ENCODE peak calls at places on chromosomes 16 and 17, in seven cellular contexts. X, V, Y, P, S, K and R are unnamed samples.

GRCh38 chr16:48535831-48536599 is 74.0 kb downstream of the N4BP1 start:
- DNase-seq in X (no peak), V (no peak), Y (no peak), P (peak; percentile 53), S (peak; percentile 26), K (no peak), R (peak; percentile 77)

GRCh38 chr16:83458612-83459011 is 349.2 kb upstream of the HSBP1 start:
- DNase-seq in X (no peak), V (no peak), Y (no peak), P (no peak), S (peak; percentile 70), K (no peak), R (peak; percentile 65)

GRCh38 chr16:85911531-85911930 is 12.6 kb downstream of the IRF8 start:
- DNase-seq in X (no peak), V (no peak), Y (no peak), P (no peak), S (no peak), K (peak; percentile 48), R (no peak)

GRCh38 chr17:74442670-74443515 is 11.0 kb downstream of the GPRC5C start:
- DNase-seq in X (no peak), V (peak; percentile 72), Y (no peak), P (peak; percentile 94), S (no peak), K (peak; percentile 90), R (peak; percentile 78)

GRCh38 chr17:82528484-82529265 is 9.1 kb downstream of the FOXK2 start:
- DNase-seq in X (no peak), V (peak; percentile 81), Y (no peak), P (peak; percentile 58), S (peak; percentile 32), K (peak; percentile 64), R (peak; percentile 78)

GRCh38 chr17:3892095-3892998 is 506 bp downstream of the CAMKK1 start:
- DNase-seq in X (peak; percentile 63), V (peak; percentile 78), Y (peak; percentile 66), P (peak; percentile 81), S (peak; percentile 70), K (peak; percentile 77), R (peak; percentile 24)

GRCh38 chr17:8894189-8894611 is 26.7 kb upstream of the PIK3R6 start:
- DNase-seq in X (no peak), V (no peak), Y (no peak), P (no peak), S (no peak), K (no peak), R (no peak)

GRCh38 chr17:83078378-83079339 is 750 bp upstream of the METRNL start:
- DNase-seq in X (no peak), V (no peak), Y (no peak), P (peak; percentile 49), S (no peak), K (no peak), R (no peak)

GRCh38 chr16:12719972-12720371 is 83.7 kb downstream of the CPPED1 start:
- DNase-seq in X (no peak), V (no peak), Y (no peak), P (no peak), S (no peak), K (no peak), R (no peak)

GRCh38 chr16:47979783-47980182 is 176.0 kb downstream of the ABCC12 start:
- DNase-seq in X (no peak), V (no peak), Y (no peak), P (no peak), S (no peak), K (no peak), R (no peak)

GRCh38 chr17:15194859-15195277 is 70.3 kb downstream of the PMP22 start:
- DNase-seq in X (no peak), V (no peak), Y (no peak), P (no peak), S (peak; percentile 9), K (no peak), R (no peak)

GRCh38 chr16:84617068-84617630 is 729 bp downstream of the COTL1 start:
- DNase-seq in X (no peak), V (no peak), Y (no peak), P (no peak), S (no peak), K (peak; percentile 72), R (no peak)

GRCh38 chr16:80441935-80442334 is 98.9 kb upstream of the DYNLRB2 start:
- DNase-seq in X (no peak), V (no peak), Y (no peak), P (no peak), S (no peak), K (no peak), R (no peak)

GRCh38 chr17:11639736-11640510 is 41.7 kb downstream of the DNAH9 start:
- DNase-seq in X (no peak), V (no peak), Y (no peak), P (no peak), S (no peak), K (no peak), R (no peak)

GRCh38 chr17:45222273-45222993 is 748 bp downstream of the FMNL1 start:
- DNase-seq in X (peak; percentile 61), V (peak; percentile 69), Y (no peak), P (peak; percentile 24), S (no peak), K (no peak), R (no peak)

GRCh38 chr17:39014044-39014794 is 47.0 kb upstream of the FBXO47 start:
- DNase-seq in X (no peak), V (no peak), Y (no peak), P (no peak), S (peak; percentile 73), K (no peak), R (peak; percentile 44)

GRCh38 chr16:1929105-1929504 is 10.9 kb upstream of the HS3ST6 start:
- DNase-seq in X (no peak), V (no peak), Y (no peak), P (peak; percentile 41), S (no peak), K (no peak), R (no peak)

GRCh38 chr16:360698-361336 is 8.3 kb upstream of the AXIN1 start:
- DNase-seq in X (no peak), V (no peak), Y (no peak), P (no peak), S (no peak), K (no peak), R (no peak)

GRCh38 chr16:363110-364090 is 6.9 kb downstream of the MRPL28 start:
- DNase-seq in X (no peak), V (peak; percentile 66), Y (no peak), P (no peak), S (no peak), K (no peak), R (no peak)

GRCh38 chr16:359871-360697 is 7.6 kb upstream of the AXIN1 start:
- DNase-seq in X (no peak), V (no peak), Y (no peak), P (no peak), S (no peak), K (no peak), R (no peak)

GRCh38 chr16:361872-362701 is 8.3 kb downstream of the MRPL28 start:
- DNase-seq in X (peak; percentile 64), V (no peak), Y (no peak), P (peak; percentile 84), S (peak; percentile 63), K (peak; percentile 87), R (peak; percentile 61)

DNA sequence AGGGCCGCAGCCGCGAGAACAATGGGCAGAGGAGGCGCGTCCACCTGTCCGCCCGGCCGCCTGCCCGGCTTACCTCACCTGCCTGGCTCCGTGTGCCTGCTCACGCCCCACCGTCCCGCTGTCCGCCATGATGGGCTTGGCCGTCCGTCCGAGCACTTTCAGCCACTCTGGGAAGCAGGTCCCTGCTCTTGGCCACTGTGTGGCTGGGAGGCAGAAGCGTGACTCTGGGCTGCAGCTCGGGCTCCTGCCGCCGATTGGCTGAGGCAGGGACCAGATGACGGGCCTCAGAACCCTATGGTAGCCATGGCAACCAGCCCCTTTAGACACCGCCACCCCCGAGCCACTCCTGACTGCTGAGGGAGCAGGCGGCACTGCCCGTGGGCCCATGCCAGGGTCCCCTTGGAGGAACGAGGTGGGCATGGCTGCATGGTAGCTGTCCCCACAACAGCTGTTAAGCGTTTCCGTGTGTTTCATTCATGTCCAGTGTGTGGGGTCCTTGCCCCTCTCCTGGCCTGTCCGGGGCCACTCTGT is 8.9 kb upstream of the AXIN1 start:
- DNase-seq in X (no peak), V (no peak), Y (no peak), P (no peak), S (no peak), K (no peak), R (no peak)
- H3K4me3 ChIP-seq in X (no peak overlapping the region), V (no peak overlapping the region), Y (no peak overlapping the region), P (no peak overlapping the region), S (no peak overlapping the region), K (no peak overlapping the region), R (no peak overlapping the region)

DNA sequence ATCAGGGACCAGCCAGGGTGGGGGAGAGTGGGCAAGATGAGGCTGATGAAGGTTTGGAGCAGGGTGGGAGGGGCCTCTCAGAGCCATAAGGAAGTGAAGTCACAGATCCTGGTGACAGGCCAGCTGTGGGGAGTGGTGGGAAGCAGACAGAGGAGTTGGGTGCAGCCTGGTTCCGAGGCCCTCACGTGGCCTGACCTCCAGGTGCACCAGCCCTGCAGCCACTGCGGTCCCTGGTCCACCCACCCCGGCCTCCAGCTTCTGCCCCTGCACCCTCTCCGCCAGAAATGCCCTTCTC is 3.9 kb upstream of the ZFPM1 start:
- DNase-seq in X (no peak), V (no peak), Y (no peak), P (peak; percentile 64), S (no peak), K (no peak), R (no peak)
- TF ChIP-seq CTCF in X (no peak), V (no peak), Y (no peak), P (no peak), S (no peak), K (no peak), R (no peak)

DNA sequence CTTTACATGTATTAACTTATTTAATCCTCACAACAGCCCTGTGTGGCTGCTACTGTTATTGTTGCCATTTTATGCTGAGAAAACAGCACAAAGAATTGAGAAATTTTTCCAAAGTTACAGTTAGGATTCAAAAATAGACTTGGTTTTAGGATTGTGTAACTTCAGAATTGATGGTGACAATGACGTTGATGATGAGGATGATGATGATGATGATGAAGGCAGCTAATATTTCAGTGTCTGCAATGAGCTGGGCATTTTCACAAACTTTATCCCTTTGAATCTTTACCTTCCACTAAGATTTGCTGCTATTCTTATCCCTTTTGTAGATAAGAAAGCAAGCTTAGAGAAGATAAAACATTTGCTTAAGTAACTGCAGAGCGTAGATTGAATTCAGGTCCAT is 22.1 kb downstream of the PRKCB start:
- DNase-seq in X (no peak), V (no peak), Y (no peak), P (no peak), S (no peak), K (no peak), R (no peak)
- H3K27me3 ChIP-seq in X (no peaks in the 10 kb centered on the region), V (no peaks in the 10 kb centered on the region), Y (peaks cover 18% of the 10 kb centered on the region), P (no peaks in the 10 kb centered on the region), S (no peaks in the 10 kb centered on the region), K (no peaks in the 10 kb centered on the region), R (no peaks in the 10 kb centered on the region)

DNA sequence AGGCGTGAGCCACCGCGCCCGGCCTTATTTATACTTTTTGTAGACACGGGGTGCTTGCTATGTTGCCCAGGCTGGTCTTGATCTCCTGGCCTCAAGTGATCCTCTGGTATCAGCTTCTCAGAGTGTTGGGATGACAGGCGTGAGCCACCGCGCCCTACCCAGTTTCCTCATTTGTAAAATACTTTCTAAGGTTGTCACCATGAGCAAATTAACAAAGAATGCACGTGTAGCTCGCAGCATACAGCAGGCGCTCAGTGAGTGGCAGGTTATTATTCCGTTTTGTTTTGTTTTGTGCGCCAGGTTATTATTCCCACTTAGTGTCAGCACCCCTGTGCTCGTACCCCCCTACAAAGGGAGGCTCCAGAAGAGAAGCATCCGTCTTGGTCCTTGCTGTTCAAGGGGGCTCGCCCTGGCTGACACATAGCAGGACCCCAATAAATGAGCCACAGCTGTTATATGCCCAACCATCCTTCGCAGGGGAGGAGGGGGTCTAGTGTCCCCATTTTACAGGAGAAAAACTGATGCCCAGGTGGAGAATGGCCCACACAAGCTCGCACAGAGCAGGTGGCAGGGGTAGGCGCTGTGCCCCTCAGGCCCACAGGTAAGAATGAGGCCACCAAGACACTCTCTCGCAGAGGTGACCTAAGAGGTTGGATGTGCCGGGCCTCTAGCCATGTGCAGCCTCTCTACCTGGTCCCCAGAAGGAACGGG is 686 bp upstream of the MIEF2 start:
- DNase-seq in X (no peak), V (no peak), Y (no peak), P (no peak), S (peak; percentile 60), K (no peak), R (peak; percentile 89)
- H3K4me3 ChIP-seq in X (peak overlapping the region; percentile 78), V (peak overlapping the region; percentile 92), Y (peak overlapping the region; percentile 76), P (peak overlapping the region; percentile 79), S (peak overlapping the region; percentile 37), K (peak overlapping the region; percentile 79), R (peak overlapping the region; percentile 85)